ENCODE peak calls at places on chromosomes 1 and 21, in seven cellular contexts. T is A172; Y is RKO; L is stimulated activated CD8-positive, alpha-beta memory T cell treated with anti-CD3 and anti-CD28 coated beads, Interleukin-4, amount 100 ng/mL, for 48 hours; O is activated T-helper 1 cell treated with anti-CD3 and anti-CD28 coated beads, Interleukin-2, amount 50 U/mL, for 16 hours; F is glutamatergic neuron; Q is upper lobe of right lung. G is an unnamed sample.

GRCh38 chr1:155893389-155894142 is 17.6 kb downstream of the RIT1 start:
- DNase-seq in T (peak; percentile 98), Y (peak; percentile 93), L (no peak), O (no peak), F (no peak), Q (no peak), G (no peak)

GRCh38 chr1:3030663-3031381 is 9.6 kb downstream of the ACTRT2 start:
- DNase-seq in T (no peak), Y (no peak), L (no peak), O (no peak), F (no peak), Q (peak; percentile 49), G (no peak)

GRCh38 chr21:41571938-41572510 is 64.1 kb upstream of the TMPRSS2 start:
- DNase-seq in T (no peak), Y (peak; percentile 41), L (no peak), O (no peak), F (no peak), Q (no peak), G (no peak)

GRCh38 chr1:224380003-224380402 is 23.3 kb downstream of the CNIH4 start:
- DNase-seq in T (no peak), Y (no peak), L (peak; percentile 69), O (no peak), F (no peak), Q (no peak), G (no peak)

GRCh38 chr1:34786521-34787325 is 5.7 kb downstream of the GJB3 start:
- DNase-seq in T (peak; percentile 57), Y (peak; percentile 75), L (peak; percentile 79), O (peak; percentile 34), F (peak; percentile 78), Q (no peak), G (no peak)

GRCh38 chr1:38835230-38835827 is 24.2 kb downstream of the RRAGC start:
- DNase-seq in T (peak; percentile 65), Y (peak; percentile 87), L (no peak), O (no peak), F (no peak), Q (no peak), G (no peak)

GRCh38 chr1:1907098-1907736 is 7.8 kb upstream of the CALML6 start:
- DNase-seq in T (no peak), Y (no peak), L (no peak), O (no peak), F (peak; percentile 63), Q (peak; percentile 65), G (no peak)

GRCh38 chr1:157776971-157777386 is at the start of gene FCRL2:
- DNase-seq in T (no peak), Y (no peak), L (no peak), O (no peak), F (no peak), Q (no peak), G (no peak)

GRCh38 chr21:38505654-38506523 is 7.6 kb upstream of the ERG start:
- DNase-seq in T (peak; percentile 75), Y (peak; percentile 67), L (no peak), O (no peak), F (no peak), Q (no peak), G (no peak)

GRCh38 chr1:206808615-206809014 is 36.3 kb upstream of the IL10 start:
- DNase-seq in T (peak; percentile 42), Y (no peak), L (peak; percentile 50), O (no peak), F (no peak), Q (no peak), G (no peak)

G was measured in chondrocyte.